ENCODE peak calls at places on chromosomes 2 and 18, in six cellular contexts. T, J, K, M, Z and U are unnamed samples.

GRCh38 chr18:67068608-67069007 is 447.9 kb downstream of the DSEL start:
- DNase-seq in J (no peak), Z (no peak), T (no peak), K (no peak), M (no peak), U (no peak)

GRCh38 chr2:239152916-239153305 is 247.9 kb downstream of the HDAC4 start:
- DNase-seq in M (no peak), K (no peak), J (peak; percentile 41), Z (no peak), T (peak; percentile 21), U (no peak)

GRCh38 chr2:202161106-202161836 is 77.1 kb downstream of the SUMO1 start:
- DNase-seq in Z (no peak), T (no peak), J (no peak), M (no peak), K (no peak), U (no peak)

GRCh38 chr18:48769006-48769646 is 181.6 kb downstream of the SMAD7 start:
- DNase-seq in T (no peak), M (no peak), Z (no peak), J (no peak), K (no peak), U (no peak)

GRCh38 chr2:26245810-26246209 is 1.1 kb downstream of the HADHB start:
- DNase-seq in M (no peak), T (no peak), J (no peak), Z (no peak), K (peak; percentile 31), U (no peak)

GRCh38 chr2:145091011-145091744 is 571.3 kb upstream of the ZEB2 start:
- DNase-seq in Z (no peak), J (no peak), K (no peak), M (no peak), T (no peak), U (no peak)

GRCh38 chr2:227881866-227882517 is 10.6 kb downstream of the DAW1 start:
- DNase-seq in J (no peak), K (no peak), M (no peak), Z (no peak), T (no peak), U (no peak)

GRCh38 chr2:48107326-48107925 is 201.1 kb upstream of the FBXO11 start:
- DNase-seq in T (no peak), Z (no peak), K (no peak), M (no peak), J (peak; percentile 56), U (peak; percentile 80)

GRCh38 chr2:120884406-120885290 is 149.0 kb downstream of the GLI2 start:
- DNase-seq in M (peak; percentile 60), T (no peak), J (no peak), Z (peak; percentile 14), K (no peak), U (no peak)

GRCh38 chr2:156452971-156453370 is 16.8 kb downstream of the GPD2 start:
- DNase-seq in Z (no peak), K (no peak), M (no peak), T (no peak), J (no peak), U (no peak)

GRCh38 chr2:225025917-225026571 is 16.2 kb downstream of the DOCK10 start:
- DNase-seq in M (no peak), K (no peak), J (no peak), T (no peak), Z (peak; percentile 61), U (no peak)

GRCh38 chr2:54456526-54457325 is 599 bp downstream of the SPTBN1 start:
- DNase-seq in T (no peak), K (peak; percentile 47), J (no peak), Z (peak; percentile 50), M (peak; percentile 74), U (peak; percentile 69)

GRCh38 chr2:229081411-229081810 is 189.7 kb downstream of the PID1 start:
- DNase-seq in J (no peak), T (no peak), M (no peak), Z (no peak), K (no peak), U (no peak)

GRCh38 chr2:15685143-15685542 is 93.5 kb downstream of the DDX1 start:
- DNase-seq in K (no peak), Z (no peak), J (no peak), T (no peak), M (no peak), U (no peak)

GRCh38 chr2:85945576-85945975 is 56.8 kb upstream of the ST3GAL5 start:
- DNase-seq in K (no peak), T (no peak), J (no peak), M (no peak), Z (no peak), U (no peak)

GRCh38 chr2:30231726-30232026 is 342 bp downstream of the LBH start:
- DNase-seq in T (no peak), K (no peak), J (no peak), Z (no peak), M (no peak), U (no peak)
- H3K4me1 ChIP-seq in T (peaks cover 18% of the 10 kb centered on the region), K (peaks cover 21% of the 10 kb centered on the region), J (peaks cover 23% of the 10 kb centered on the region), Z (peaks cover 53% of the 10 kb centered on the region), M (peaks cover 56% of the 10 kb centered on the region), U (peaks cover 39% of the 10 kb centered on the region)

DNA sequence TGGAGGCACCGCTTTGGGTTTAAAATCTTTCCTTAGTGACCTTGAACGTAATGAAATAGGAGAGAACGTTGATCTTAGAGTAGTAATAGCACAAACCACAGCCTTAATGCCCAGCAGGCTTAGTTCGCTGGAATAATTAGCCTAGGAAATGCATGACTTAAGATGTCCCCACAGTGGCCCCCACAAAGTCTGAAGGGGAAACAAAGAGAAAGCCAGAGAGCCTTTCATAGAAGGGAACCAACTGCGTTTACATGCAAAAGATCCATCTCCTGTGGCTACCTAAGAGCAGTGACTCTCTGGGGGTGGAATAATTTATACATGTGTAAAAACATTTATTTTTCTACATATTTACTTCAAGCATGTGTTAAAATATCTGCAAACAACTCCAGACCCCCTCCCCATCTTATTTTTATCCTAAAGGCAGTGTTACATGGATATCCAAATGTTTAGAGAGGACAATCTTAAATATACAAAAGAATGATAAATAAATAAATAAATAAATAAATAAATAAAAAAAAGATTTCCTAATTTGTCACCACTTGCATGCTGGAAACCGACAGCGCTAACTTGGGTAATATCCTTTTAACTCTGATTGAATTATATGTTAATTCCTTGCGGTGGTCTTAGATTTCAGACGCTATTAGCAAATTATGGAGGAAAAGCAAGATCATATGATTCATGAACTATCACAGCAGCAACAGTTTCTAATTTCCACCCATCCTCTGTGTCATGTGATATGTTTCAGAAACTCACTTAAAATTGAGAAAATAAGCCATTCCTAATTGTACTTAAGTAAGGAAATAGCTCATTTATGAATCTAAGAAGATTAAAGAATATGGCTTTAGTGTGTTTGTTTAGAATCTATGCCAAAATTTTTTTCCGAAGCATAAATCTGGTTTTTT is 23.4 kb upstream of the CYP1B1 start:
- DNase-seq in M (no peak), J (no peak), T (no peak), K (no peak), Z (no peak), U (no peak)
- H3K4me3 ChIP-seq in M (peak overlapping the region; percentile 47), J (no peak overlapping the region), T (peak overlapping the region; percentile 22), K (no peak overlapping the region), Z (peak overlapping the region; percentile 41), U (no peak overlapping the region)

GRCh38 chr2:8584174-8585066 is 97.4 kb upstream of the ID2 start:
- DNase-seq in Z (peak; percentile 39), T (no peak), J (peak; percentile 51), K (peak; percentile 37), M (peak; percentile 84), U (no peak)
- H3K27ac ChIP-seq in Z (peak overlapping the region; percentile 70), T (no peak overlapping the region), J (peak overlapping the region; percentile 83), K (peak overlapping the region; percentile 98), M (peak overlapping the region; percentile 86), U (no peak overlapping the region)

DNA sequence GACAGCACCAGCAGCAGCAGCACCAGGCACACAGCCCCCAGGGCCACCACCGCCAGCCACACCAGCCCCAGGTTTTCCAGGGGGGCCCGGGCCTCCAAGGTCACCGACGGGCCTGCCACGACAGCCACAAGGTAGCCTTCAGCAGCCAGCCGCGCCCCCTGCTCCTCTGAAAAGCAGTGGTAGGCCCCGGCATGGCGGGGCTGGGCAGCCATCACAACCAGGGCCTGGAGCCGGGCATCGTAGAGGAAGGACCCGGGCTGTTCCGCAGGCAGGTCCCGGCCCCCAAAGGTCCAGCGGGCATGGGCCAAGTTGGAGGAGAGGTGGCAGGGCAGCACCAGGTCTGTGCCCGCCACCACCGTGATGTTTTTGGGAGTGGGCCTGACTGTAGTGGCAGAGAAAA is 3.3 kb upstream of the ANKRD39 start:
- DNase-seq in K (no peak), J (no peak), T (no peak), Z (no peak), M (peak; percentile 81), U (no peak)
- H3K4me1 ChIP-seq in K (peaks cover 14% of the 10 kb centered on the region), J (peaks cover 30% of the 10 kb centered on the region), T (peaks cover 12% of the 10 kb centered on the region), Z (peaks cover 37% of the 10 kb centered on the region), M (peaks cover 87% of the 10 kb centered on the region), U (peaks cover 28% of the 10 kb centered on the region)

DNA sequence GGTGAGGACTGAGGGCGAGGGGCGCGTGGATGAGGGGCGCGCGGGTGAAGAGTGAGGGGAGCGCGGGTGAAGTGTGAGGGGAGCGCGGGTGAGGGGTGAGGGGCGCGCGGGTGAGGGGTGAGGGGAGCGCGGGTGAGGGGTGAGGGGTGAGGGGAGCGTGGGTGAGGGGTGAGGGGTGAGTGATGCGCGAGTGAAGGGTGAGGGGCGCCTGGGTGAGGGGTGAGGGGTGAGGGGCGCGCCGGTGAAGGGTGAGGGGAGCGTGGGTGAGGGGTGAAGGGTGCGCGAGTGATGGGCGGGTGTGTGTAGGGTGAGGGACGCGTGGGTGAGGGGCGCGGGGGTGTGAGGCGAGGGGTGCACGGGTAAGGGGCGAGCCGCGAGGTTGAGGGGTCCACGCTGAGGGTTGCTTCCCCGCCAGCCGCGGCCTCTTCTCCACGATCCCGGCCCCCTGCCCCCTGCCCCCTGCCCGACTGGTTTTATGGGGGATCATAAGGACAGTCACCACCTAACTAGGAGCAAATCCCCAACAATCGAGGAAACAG is 1.1 kb upstream of the SLC66A2 start:
- DNase-seq in J (peak; percentile 35), Z (peak; percentile 48), K (no peak), T (no peak), M (peak; percentile 81), U (no peak)
- H3K4me3 ChIP-seq in J (peak overlapping the region; percentile 25), Z (peak overlapping the region; percentile 89), K (no peak overlapping the region), T (peak overlapping the region; percentile 84), M (peak overlapping the region; percentile 96), U (peak overlapping the region; percentile 74)